ENCODE peak calls at places on chromosomes 13 and 19, in seven cellular contexts. Q is activated CD8-positive, alpha-beta memory T cell treated with anti-CD3 and anti-CD28 coated beads for 1 hour; D is HS-5; H is activated T-helper 1 cell treated with Interleukin-2 at 50 U/mL for 16 hours; L is activated naive CD4-positive, alpha-beta T cell; R is LHCN-M2; K is activated CD4-positive, alpha-beta T cell treated with anti-CD3 and anti-CD28 coated beads, Interleukin-2, amount 50 U/mL, for 1 hour. B is an unnamed sample.
A peak's percentile ranks its signal among the peaks of the same experiment; 100 is the strongest.

GRCh38 chr13:44989941-44990340 is 603 bp downstream of the GPALPP1 start:
- DNase-seq in Q (no peak), D (no peak), H (no peak), L (no peak), R (no peak), K (peak; percentile 3), B (no peak)

GRCh38 chr19:48752511-48753365 is at the start of gene FUT1:
- DNase-seq in Q (no peak), D (no peak), H (peak; percentile 15), L (no peak), R (no peak), K (peak; percentile 39), B (no peak)

GRCh38 chr13:35927554-35927953 is 203.6 kb downstream of the DCLK1 start:
- DNase-seq in Q (no peak), D (peak; percentile 81), H (no peak), L (no peak), R (peak; percentile 80), K (no peak), B (peak; percentile 70)

GRCh38 chr19:31548941-31549340 is 199.7 kb upstream of the TSHZ3 start:
- DNase-seq in Q (no peak), D (no peak), H (no peak), L (no peak), R (peak; percentile 21), K (no peak), B (no peak)

GRCh38 chr19:15623711-15624318 is 8.8 kb downstream of the CYP4F8 start:
- DNase-seq in Q (no peak), D (no peak), H (no peak), L (no peak), R (no peak), K (no peak), B (no peak)

GRCh38 chr19:48754950-48755645 is at the start of gene FGF21:
- DNase-seq in Q (no peak), D (no peak), H (no peak), L (no peak), R (no peak), K (no peak), B (no peak)

GRCh38 chr13:50909605-50910482 is at the start of gene RNASEH2B:
- DNase-seq in Q (peak; percentile 15), D (no peak), H (peak; percentile 55), L (peak; percentile 64), R (peak; percentile 66), K (peak; percentile 60), B (no peak)

GRCh38 chr19:7986321-7987083 is 18.9 kb downstream of the ELAVL1 start:
- DNase-seq in Q (no peak), D (no peak), H (no peak), L (no peak), R (peak; percentile 76), K (no peak), B (peak; percentile 38)

GRCh38 chr19:14476663-14477401 is 1.7 kb upstream of the PTGER1 start:
- DNase-seq in Q (no peak), D (no peak), H (no peak), L (no peak), R (peak; percentile 73), K (peak; percentile 40), B (peak; percentile 42)

GRCh38 chr19:19126102-19126501 is 12.2 kb downstream of the TMEM161A start:
- DNase-seq in Q (no peak), D (no peak), H (no peak), L (no peak), R (no peak), K (no peak), B (no peak)

GRCh38 chr13:109974354-109974753 is 188.0 kb upstream of the IRS2 start:
- DNase-seq in Q (no peak), D (no peak), H (no peak), L (no peak), R (no peak), K (no peak), B (no peak)

GRCh38 chr19:55777528-55777927 is 8.6 kb downstream of the RFPL4AL1 start:
- DNase-seq in Q (no peak), D (no peak), H (no peak), L (no peak), R (no peak), K (no peak), B (no peak)

GRCh38 chr13:80338781-80339577 is 1.9 kb downstream of the SPRY2 start:
- DNase-seq in Q (no peak), D (no peak), H (no peak), L (no peak), R (peak; percentile 85), K (no peak), B (no peak)

GRCh38 chr19:16380314-16380695 is 55.7 kb downstream of the KLF2 start:
- DNase-seq in Q (no peak), D (no peak), H (no peak), L (no peak), R (no peak), K (no peak), B (no peak)

GRCh38 chr13:107028751-107029150 is 460.8 kb upstream of the ARGLU1 start:
- DNase-seq in Q (no peak), D (no peak), H (no peak), L (no peak), R (no peak), K (no peak), B (no peak)

GRCh38 chr13:78147905-78148304 is 229.3 kb upstream of the EDNRB start:
- DNase-seq in Q (no peak), D (peak; percentile 60), H (no peak), L (no peak), R (peak; percentile 75), K (no peak), B (peak; percentile 55)

GRCh38 chr19:48568345-48568886 is 16.4 kb downstream of the SULT2B1 start:
- DNase-seq in Q (no peak), D (peak; percentile 76), H (no peak), L (no peak), R (peak; percentile 89), K (no peak), B (peak; percentile 70)

GRCh38 chr19:9939301-9939913 is 3.1 kb upstream of the OLFM2 start:
- DNase-seq in Q (no peak), D (no peak), H (no peak), L (no peak), R (no peak), K (no peak), B (no peak)

GRCh38 chr13:100855151-100855550 is 180.6 kb upstream of the TMTC4 start:
- DNase-seq in Q (no peak), D (no peak), H (no peak), L (no peak), R (no peak), K (no peak), B (no peak)

GRCh38 chr13:45846681-45847080 is 4.9 kb downstream of the SIAH3 start:
- DNase-seq in Q (no peak), D (no peak), H (no peak), L (no peak), R (no peak), K (no peak), B (no peak)

GRCh38 chr19:58033741-58034475 is at the start of gene ZSCAN1:
- DNase-seq in Q (no peak), D (no peak), H (no peak), L (no peak), R (no peak), K (no peak), B (no peak)

GRCh38 chr13:42985312-42986175 is 6.5 kb downstream of the EPSTI1 start:
- DNase-seq in Q (no peak), D (no peak), H (no peak), L (no peak), R (no peak), K (no peak), B (no peak)